ENCODE peak calls at places on chromosomes 1 and 21, in four cellular contexts. One of them, this sample, is unnamed.

GRCh38 chr1:31396633-31397351 is 16.2 kb upstream of the SERINC2 start:
- DNase-seq in A549: no peak
- DNase-seq in HepG2: no peak
- DNase-seq in K562: peak
- DNase-seq in this sample: no peak

GRCh38 chr21:36914244-36915013 is 52.0 kb downstream of the HLCS start:
- DNase-seq in A549: no peak
- DNase-seq in HepG2: no peak
- DNase-seq in K562: no peak
- DNase-seq in this sample: no peak

GRCh38 chr1:223720987-223721591 is 8.8 kb downstream of the CAPN2 start:
- DNase-seq in A549: no peak
- DNase-seq in HepG2: no peak
- DNase-seq in K562: no peak
- DNase-seq in this sample: no peak

GRCh38 chr1:53324728-53325297 is 3.1 kb downstream of the LRP8 start:
- DNase-seq in A549: no peak
- DNase-seq in HepG2: no peak
- DNase-seq in K562: peak
- DNase-seq in this sample: no peak

GRCh38 chr1:3125546-3126368 is 56.8 kb downstream of the PRDM16 start:
- DNase-seq in A549: no peak
- DNase-seq in HepG2: no peak
- DNase-seq in K562: no peak
- DNase-seq in this sample: no peak

GRCh38 chr21:33441489-33442477 is 38.0 kb downstream of the TMEM50B start:
- DNase-seq in A549: peak
- DNase-seq in HepG2: no peak
- DNase-seq in K562: peak
- DNase-seq in this sample: no peak

GRCh38 chr1:27527857-27528700 is 38.1 kb upstream of the WASF2 start:
- DNase-seq in A549: no peak
- DNase-seq in HepG2: no peak
- DNase-seq in K562: no peak
- DNase-seq in this sample: no peak

GRCh38 chr1:183697814-183698590 is 44.9 kb upstream of the APOBEC4 start:
- DNase-seq in A549: no peak
- DNase-seq in HepG2: no peak
- DNase-seq in K562: no peak
- DNase-seq in this sample: no peak

GRCh38 chr1:93738075-93738622 is 56.5 kb upstream of the BCAR3 start:
- DNase-seq in A549: peak
- DNase-seq in HepG2: no peak
- DNase-seq in K562: no peak
- DNase-seq in this sample: no peak

GRCh38 chr21:34126269-34126668 is 52.9 kb downstream of the MRPS6 start:
- DNase-seq in A549: no peak
- DNase-seq in HepG2: no peak
- DNase-seq in K562: no peak
- DNase-seq in this sample: no peak

GRCh38 chr1:221268295-221268694 is 389.1 kb downstream of the HLX start:
- DNase-seq in A549: no peak
- DNase-seq in HepG2: no peak
- DNase-seq in K562: no peak
- DNase-seq in this sample: no peak

GRCh38 chr1:240029418-240029817 is 62.3 kb upstream of the FMN2 start:
- DNase-seq in A549: no peak
- DNase-seq in HepG2: no peak
- DNase-seq in K562: no peak
- DNase-seq in this sample: no peak

GRCh38 chr1:20078166-20078565 is 8.2 kb downstream of the PLA2G5 start:
- DNase-seq in A549: no peak
- DNase-seq in HepG2: no peak
- DNase-seq in K562: no peak
- DNase-seq in this sample: no peak

GRCh38 chr1:9356021-9356420 is 63.3 kb downstream of the SPSB1 start:
- DNase-seq in A549: no peak
- DNase-seq in HepG2: no peak
- DNase-seq in K562: no peak
- DNase-seq in this sample: no peak

GRCh38 chr1:179264506-179264905 is 29.1 kb upstream of the SOAT1 start:
- DNase-seq in A549: no peak
- DNase-seq in HepG2: no peak
- DNase-seq in K562: no peak
- DNase-seq in this sample: no peak

GRCh38 chr1:3227372-3227704 is 158.3 kb downstream of the PRDM16 start:
- DNase-seq in A549: no peak
- DNase-seq in HepG2: no peak
- DNase-seq in K562: no peak
- DNase-seq in this sample: no peak

GRCh38 chr1:39369568-39369967 is 121.9 kb upstream of the BMP8A start:
- DNase-seq in A549: no peak
- DNase-seq in HepG2: no peak
- DNase-seq in K562: no peak
- DNase-seq in this sample: no peak

GRCh38 chr1:186648606-186649005 is 31.6 kb downstream of the PTGS2 start:
- DNase-seq in A549: no peak
- DNase-seq in HepG2: no peak
- DNase-seq in K562: no peak
- DNase-seq in this sample: no peak

GRCh38 chr1:39877980-39878956 is 5.0 kb downstream of the TRIT1 start:
- DNase-seq in A549: no peak
- DNase-seq in HepG2: no peak
- DNase-seq in K562: no peak
- DNase-seq in this sample: no peak

GRCh38 chr1:159826436-159827101 is at the start of gene SLAMF8:
- DNase-seq in A549: no peak
- DNase-seq in HepG2: no peak
- DNase-seq in K562: no peak
- DNase-seq in this sample: no peak

GRCh38 chr1:38018864-38019343 is 6.4 kb downstream of the UTP11 start:
- DNase-seq in A549: no peak
- DNase-seq in HepG2: peak
- DNase-seq in K562: peak
- DNase-seq in this sample: no peak

GRCh38 chr1:110948038-110948810 is 15.5 kb downstream of the LRIF1 start:
- DNase-seq in A549: no peak
- DNase-seq in HepG2: no peak
- DNase-seq in K562: no peak
- DNase-seq in this sample: no peak

GRCh38 chr21:32921632-32922230 is 104.0 kb upstream of the OLIG2 start:
- DNase-seq in A549: no peak
- DNase-seq in HepG2: no peak
- DNase-seq in K562: peak
- DNase-seq in this sample: peak

GRCh38 chr1:96651517-96651916 is 70.1 kb upstream of the PTBP2 start:
- DNase-seq in A549: no peak
- DNase-seq in HepG2: peak
- DNase-seq in K562: no peak
- DNase-seq in this sample: no peak

GRCh38 chr1:30886710-30887428 is 21.7 kb downstream of the SDC3 start:
- DNase-seq in A549: no peak
- DNase-seq in HepG2: no peak
- DNase-seq in K562: no peak
- DNase-seq in this sample: no peak

GRCh38 chr1:111813440-111814304 is 58.0 kb downstream of the DDX20 start:
- DNase-seq in A549: no peak
- DNase-seq in HepG2: peak
- DNase-seq in K562: peak
- DNase-seq in this sample: no peak

GRCh38 chr1:109775408-109775807 is 11.7 kb upstream of the EPS8L3 start:
- DNase-seq in A549: no peak
- DNase-seq in HepG2: no peak
- DNase-seq in K562: no peak
- DNase-seq in this sample: no peak

GRCh38 chr1:202704601-202705000 is 5.7 kb downstream of the SYT2 start:
- DNase-seq in A549: no peak
- DNase-seq in HepG2: no peak
- DNase-seq in K562: no peak
- DNase-seq in this sample: no peak

GRCh38 chr1:78104322-78104721 is 58.6 kb downstream of the GIPC2 start:
- DNase-seq in A549: no peak
- DNase-seq in HepG2: no peak
- DNase-seq in K562: no peak
- DNase-seq in this sample: no peak

GRCh38 chr1:41045740-41046139 is 24.2 kb upstream of the SLFNL1 start:
- DNase-seq in A549: no peak
- DNase-seq in HepG2: no peak
- DNase-seq in K562: no peak
- DNase-seq in this sample: no peak

GRCh38 chr1:180643693-180644092 is 11.9 kb downstream of the XPR1 start:
- DNase-seq in A549: no peak
- DNase-seq in HepG2: no peak
- DNase-seq in K562: peak
- DNase-seq in this sample: no peak

GRCh38 chr1:31036749-31037500 is 28.6 kb downstream of the PUM1 start:
- DNase-seq in A549: no peak
- DNase-seq in HepG2: no peak
- DNase-seq in K562: no peak
- DNase-seq in this sample: no peak

GRCh38 chr1:180636138-180636537 is 4.3 kb downstream of the XPR1 start:
- DNase-seq in A549: no peak
- DNase-seq in HepG2: no peak
- DNase-seq in K562: peak
- DNase-seq in this sample: no peak

GRCh38 chr1:184408580-184408979 is 21.8 kb downstream of the C1orf21 start:
- DNase-seq in A549: no peak
- DNase-seq in HepG2: no peak
- DNase-seq in K562: no peak
- DNase-seq in this sample: no peak

GRCh38 chr1:19987719-19988118 is 8.3 kb upstream of the PLA2G2A start:
- DNase-seq in A549: no peak
- DNase-seq in HepG2: peak
- DNase-seq in K562: no peak
- DNase-seq in this sample: no peak

GRCh38 chr1:153790996-153791855 is 16.0 kb downstream of the SLC27A3 start:
- DNase-seq in A549: no peak
- DNase-seq in HepG2: no peak
- DNase-seq in K562: peak
- DNase-seq in this sample: no peak

GRCh38 chr1:60765204-60765603 is 317.2 kb upstream of the NFIA start:
- DNase-seq in A549: no peak
- DNase-seq in HepG2: peak
- DNase-seq in K562: peak
- DNase-seq in this sample: no peak

GRCh38 chr1:45266151-45266801 is 59.9 kb upstream of the ZSWIM5 start:
- DNase-seq in A549: no peak
- DNase-seq in HepG2: peak
- DNase-seq in K562: peak
- DNase-seq in this sample: no peak

GRCh38 chr1:235878082-235878781 is 11.5 kb upstream of the LYST start:
- DNase-seq in A549: no peak
- DNase-seq in HepG2: no peak
- DNase-seq in K562: no peak
- DNase-seq in this sample: no peak

GRCh38 chr1:163366555-163366954 is 44.8 kb downstream of the NUF2 start:
- DNase-seq in A549: no peak
- DNase-seq in HepG2: no peak
- DNase-seq in K562: no peak
- DNase-seq in this sample: no peak
- TF ChIP-seq PHF8 in A549: no peak
- TF ChIP-seq PHF8 in HepG2: no peak
- TF ChIP-seq PHF8 in K562: no peak
- TF ChIP-seq PHF8 in this sample: no peak

GRCh38 chr1:25246600-25247023 is 642 bp downstream of the RSRP1 start:
- DNase-seq in A549: no peak
- DNase-seq in HepG2: no peak
- DNase-seq in K562: peak
- DNase-seq in this sample: peak
- TF ChIP-seq PHF8 in A549: no peak
- TF ChIP-seq PHF8 in HepG2: no peak
- TF ChIP-seq PHF8 in K562: no peak
- TF ChIP-seq PHF8 in this sample: no peak

GRCh38 chr1:14421977-14422609 is 176.4 kb upstream of the KAZN start:
- DNase-seq in A549: no peak
- DNase-seq in HepG2: no peak
- DNase-seq in K562: peak
- DNase-seq in this sample: no peak
- TF ChIP-seq PHF8 in A549: no peak
- TF ChIP-seq PHF8 in HepG2: no peak
- TF ChIP-seq PHF8 in K562: no peak
- TF ChIP-seq PHF8 in this sample: no peak

GRCh38 chr1:113797472-113797871 is 14.8 kb downstream of the RSBN1 start:
- DNase-seq in A549: no peak
- DNase-seq in HepG2: no peak
- DNase-seq in K562: no peak
- DNase-seq in this sample: no peak

GRCh38 chr1:113792986-113793385 is 19.3 kb downstream of the RSBN1 start:
- DNase-seq in A549: no peak
- DNase-seq in HepG2: no peak
- DNase-seq in K562: no peak
- DNase-seq in this sample: no peak

GRCh38 chr1:113792471-113792870 is 19.8 kb downstream of the RSBN1 start:
- DNase-seq in A549: no peak
- DNase-seq in HepG2: no peak
- DNase-seq in K562: no peak
- DNase-seq in this sample: no peak

GRCh38 chr1:113788802-113789201 is 23.5 kb downstream of the RSBN1 start:
- DNase-seq in A549: no peak
- DNase-seq in HepG2: no peak
- DNase-seq in K562: no peak
- DNase-seq in this sample: no peak

DNA sequence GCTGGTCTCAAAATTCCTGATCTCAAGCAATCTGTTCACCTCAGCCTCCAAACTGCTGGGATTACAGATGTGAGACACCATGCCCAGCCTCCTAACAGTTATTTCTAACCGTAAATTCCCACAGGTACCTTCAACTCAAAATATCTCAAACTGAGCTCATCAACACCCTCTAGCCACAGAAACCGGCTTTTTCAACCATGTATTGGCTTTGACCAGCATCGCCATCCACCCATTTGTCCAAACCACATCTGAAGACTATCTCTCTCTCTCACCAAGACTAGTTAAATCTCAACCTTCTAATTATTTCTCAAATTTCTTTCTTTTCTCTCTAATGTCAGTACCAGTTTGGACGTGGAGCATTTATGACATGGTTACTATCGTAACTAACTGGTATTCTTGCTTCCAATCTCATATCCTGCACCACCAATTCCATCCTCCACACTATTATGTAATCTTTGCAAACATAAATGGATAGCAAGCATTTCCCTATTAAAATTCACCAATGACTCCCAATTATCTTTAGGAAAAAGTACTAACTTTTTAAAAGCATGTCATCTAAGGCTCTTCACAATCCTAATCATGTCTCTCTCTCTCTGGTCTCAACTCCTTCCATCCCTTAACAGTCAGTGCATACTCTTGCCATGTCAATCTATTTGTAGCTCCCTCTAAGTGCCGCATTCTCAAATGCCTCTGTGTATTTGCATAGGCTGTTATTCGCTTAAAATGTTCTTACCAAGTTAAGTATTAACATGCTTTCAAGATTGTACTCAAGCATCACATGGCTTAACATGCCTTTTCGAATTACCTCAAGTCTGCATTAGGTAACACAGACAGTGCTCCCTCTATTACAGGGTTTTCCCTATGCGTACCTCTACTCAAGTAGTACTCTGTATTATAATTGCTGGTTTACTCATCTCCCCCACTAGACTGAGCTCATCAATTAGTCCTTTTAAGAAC is 18.1 kb downstream of the RSBN1 start:
- DNase-seq in A549: no peak
- DNase-seq in HepG2: no peak
- DNase-seq in K562: no peak
- DNase-seq in this sample: no peak
- TF ChIP-seq PHF8 in A549: no peak
- TF ChIP-seq PHF8 in HepG2: no peak
- TF ChIP-seq PHF8 in K562: no peak
- TF ChIP-seq PHF8 in this sample: no peak